ENCODE peak calls at places on chromosomes 12 and 14, in five cellular contexts. One of them, this sample, is unnamed.

GRCh38 chr14:88799522-88799921 is 6.8 kb upstream of the EML5 start:
- DNase-seq in H4: no peak
- DNase-seq in upper lobe of right lung: no peak
- DNase-seq in astrocyte of the spinal cord: no peak
- DNase-seq in stimulated activated CD4-positive, alpha-beta T cell treated with anti-CD3 and anti-CD28 coated beads, TNF-alpha, amount 100 ng/mL, for 4 hours: no peak
- DNase-seq in this sample: no peak

GRCh38 chr14:69662636-69663321 is 51.4 kb downstream of the SUSD6 start:
- DNase-seq in H4: no peak
- DNase-seq in upper lobe of right lung: no peak
- DNase-seq in astrocyte of the spinal cord: no peak
- DNase-seq in stimulated activated CD4-positive, alpha-beta T cell treated with anti-CD3 and anti-CD28 coated beads, TNF-alpha, amount 100 ng/mL, for 4 hours: no peak
- DNase-seq in this sample: no peak

GRCh38 chr14:93902619-93903307 is 24.4 kb upstream of the FAM181A start:
- DNase-seq in H4: no peak
- DNase-seq in upper lobe of right lung: peak
- DNase-seq in astrocyte of the spinal cord: no peak
- DNase-seq in stimulated activated CD4-positive, alpha-beta T cell treated with anti-CD3 and anti-CD28 coated beads, TNF-alpha, amount 100 ng/mL, for 4 hours: no peak
- DNase-seq in this sample: no peak

GRCh38 chr14:75339059-75339458 is 60.4 kb downstream of the FOS start:
- DNase-seq in H4: no peak
- DNase-seq in upper lobe of right lung: no peak
- DNase-seq in astrocyte of the spinal cord: peak
- DNase-seq in stimulated activated CD4-positive, alpha-beta T cell treated with anti-CD3 and anti-CD28 coated beads, TNF-alpha, amount 100 ng/mL, for 4 hours: no peak
- DNase-seq in this sample: no peak

GRCh38 chr12:7951671-7952070 is 15.7 kb upstream of the SLC2A3 start:
- DNase-seq in H4: no peak
- DNase-seq in upper lobe of right lung: no peak
- DNase-seq in astrocyte of the spinal cord: no peak
- DNase-seq in stimulated activated CD4-positive, alpha-beta T cell treated with anti-CD3 and anti-CD28 coated beads, TNF-alpha, amount 100 ng/mL, for 4 hours: no peak
- DNase-seq in this sample: no peak

GRCh38 chr14:102590667-102591099 is 1.8 kb upstream of the RCOR1 start:
- DNase-seq in H4: no peak
- DNase-seq in upper lobe of right lung: no peak
- DNase-seq in astrocyte of the spinal cord: peak
- DNase-seq in stimulated activated CD4-positive, alpha-beta T cell treated with anti-CD3 and anti-CD28 coated beads, TNF-alpha, amount 100 ng/mL, for 4 hours: no peak
- DNase-seq in this sample: peak

GRCh38 chr12:63075376-63076000 is 75.5 kb downstream of the AVPR1A start:
- DNase-seq in H4: no peak
- DNase-seq in upper lobe of right lung: no peak
- DNase-seq in astrocyte of the spinal cord: no peak
- DNase-seq in stimulated activated CD4-positive, alpha-beta T cell treated with anti-CD3 and anti-CD28 coated beads, TNF-alpha, amount 100 ng/mL, for 4 hours: no peak
- DNase-seq in this sample: no peak

GRCh38 chr14:21894003-21894897 is 220.6 kb upstream of the OR4E1 start:
- DNase-seq in H4: peak
- DNase-seq in upper lobe of right lung: no peak
- DNase-seq in astrocyte of the spinal cord: no peak
- DNase-seq in stimulated activated CD4-positive, alpha-beta T cell treated with anti-CD3 and anti-CD28 coated beads, TNF-alpha, amount 100 ng/mL, for 4 hours: peak
- DNase-seq in this sample: no peak

GRCh38 chr12:62021808-62022207 is 238.4 kb upstream of the USP15 start:
- DNase-seq in H4: no peak
- DNase-seq in upper lobe of right lung: no peak
- DNase-seq in astrocyte of the spinal cord: no peak
- DNase-seq in stimulated activated CD4-positive, alpha-beta T cell treated with anti-CD3 and anti-CD28 coated beads, TNF-alpha, amount 100 ng/mL, for 4 hours: no peak
- DNase-seq in this sample: no peak

GRCh38 chr12:5648692-5649338 is 216.9 kb downstream of the NTF3 start:
- DNase-seq in H4: peak
- DNase-seq in upper lobe of right lung: no peak
- DNase-seq in astrocyte of the spinal cord: no peak
- DNase-seq in stimulated activated CD4-positive, alpha-beta T cell treated with anti-CD3 and anti-CD28 coated beads, TNF-alpha, amount 100 ng/mL, for 4 hours: no peak
- DNase-seq in this sample: peak

GRCh38 chr12:76024942-76025600 is 6.5 kb downstream of the PHLDA1 start:
- DNase-seq in H4: peak
- DNase-seq in upper lobe of right lung: no peak
- DNase-seq in astrocyte of the spinal cord: peak
- DNase-seq in stimulated activated CD4-positive, alpha-beta T cell treated with anti-CD3 and anti-CD28 coated beads, TNF-alpha, amount 100 ng/mL, for 4 hours: no peak
- DNase-seq in this sample: peak

GRCh38 chr12:119809023-119809422 is 68.1 kb downstream of the CIT start:
- DNase-seq in H4: no peak
- DNase-seq in upper lobe of right lung: no peak
- DNase-seq in astrocyte of the spinal cord: no peak
- DNase-seq in stimulated activated CD4-positive, alpha-beta T cell treated with anti-CD3 and anti-CD28 coated beads, TNF-alpha, amount 100 ng/mL, for 4 hours: no peak
- DNase-seq in this sample: no peak

GRCh38 chr12:63955831-63956685 is 111.6 kb downstream of the SRGAP1 start:
- DNase-seq in H4: no peak
- DNase-seq in upper lobe of right lung: no peak
- DNase-seq in astrocyte of the spinal cord: no peak
- DNase-seq in stimulated activated CD4-positive, alpha-beta T cell treated with anti-CD3 and anti-CD28 coated beads, TNF-alpha, amount 100 ng/mL, for 4 hours: no peak
- DNase-seq in this sample: no peak

GRCh38 chr12:76927170-76927784 is 48.5 kb upstream of the CSRP2 start:
- DNase-seq in H4: peak
- DNase-seq in upper lobe of right lung: no peak
- DNase-seq in astrocyte of the spinal cord: peak
- DNase-seq in stimulated activated CD4-positive, alpha-beta T cell treated with anti-CD3 and anti-CD28 coated beads, TNF-alpha, amount 100 ng/mL, for 4 hours: no peak
- DNase-seq in this sample: peak

GRCh38 chr12:48296586-48297396 is 53.9 kb downstream of the ZNF641 start:
- DNase-seq in H4: no peak
- DNase-seq in upper lobe of right lung: peak
- DNase-seq in astrocyte of the spinal cord: peak
- DNase-seq in stimulated activated CD4-positive, alpha-beta T cell treated with anti-CD3 and anti-CD28 coated beads, TNF-alpha, amount 100 ng/mL, for 4 hours: peak
- DNase-seq in this sample: no peak

GRCh38 chr14:99568567-99569560 is 35.1 kb downstream of the CCDC85C start:
- DNase-seq in H4: peak
- DNase-seq in upper lobe of right lung: no peak
- DNase-seq in astrocyte of the spinal cord: peak
- DNase-seq in stimulated activated CD4-positive, alpha-beta T cell treated with anti-CD3 and anti-CD28 coated beads, TNF-alpha, amount 100 ng/mL, for 4 hours: no peak
- DNase-seq in this sample: peak

GRCh38 chr12:115404761-115405470 is 720.9 kb upstream of the TBX3 start:
- DNase-seq in H4: peak
- DNase-seq in upper lobe of right lung: no peak
- DNase-seq in astrocyte of the spinal cord: peak
- DNase-seq in stimulated activated CD4-positive, alpha-beta T cell treated with anti-CD3 and anti-CD28 coated beads, TNF-alpha, amount 100 ng/mL, for 4 hours: no peak
- DNase-seq in this sample: peak

GRCh38 chr14:89067293-89067972 is 243.0 kb downstream of the TTC8 start:
- DNase-seq in H4: no peak
- DNase-seq in upper lobe of right lung: no peak
- DNase-seq in astrocyte of the spinal cord: no peak
- DNase-seq in stimulated activated CD4-positive, alpha-beta T cell treated with anti-CD3 and anti-CD28 coated beads, TNF-alpha, amount 100 ng/mL, for 4 hours: no peak
- DNase-seq in this sample: no peak

GRCh38 chr14:60721331-60722162 is 2.6 kb downstream of the SIX4 start:
- DNase-seq in H4: peak
- DNase-seq in upper lobe of right lung: peak
- DNase-seq in astrocyte of the spinal cord: peak
- DNase-seq in stimulated activated CD4-positive, alpha-beta T cell treated with anti-CD3 and anti-CD28 coated beads, TNF-alpha, amount 100 ng/mL, for 4 hours: peak
- DNase-seq in this sample: peak

GRCh38 chr14:55245657-55246268 is 25.5 kb upstream of the FBXO34 start:
- DNase-seq in H4: peak
- DNase-seq in upper lobe of right lung: no peak
- DNase-seq in astrocyte of the spinal cord: peak
- DNase-seq in stimulated activated CD4-positive, alpha-beta T cell treated with anti-CD3 and anti-CD28 coated beads, TNF-alpha, amount 100 ng/mL, for 4 hours: no peak
- DNase-seq in this sample: peak

GRCh38 chr12:29149691-29150382 is 759 bp downstream of the FAR2 start:
- DNase-seq in H4: no peak
- DNase-seq in upper lobe of right lung: no peak
- DNase-seq in astrocyte of the spinal cord: no peak
- DNase-seq in stimulated activated CD4-positive, alpha-beta T cell treated with anti-CD3 and anti-CD28 coated beads, TNF-alpha, amount 100 ng/mL, for 4 hours: no peak
- DNase-seq in this sample: no peak

GRCh38 chr14:96925422-96925821 is 128.2 kb downstream of the VRK1 start:
- DNase-seq in H4: no peak
- DNase-seq in upper lobe of right lung: no peak
- DNase-seq in astrocyte of the spinal cord: no peak
- DNase-seq in stimulated activated CD4-positive, alpha-beta T cell treated with anti-CD3 and anti-CD28 coated beads, TNF-alpha, amount 100 ng/mL, for 4 hours: no peak
- DNase-seq in this sample: no peak

GRCh38 chr14:23095196-23096108 is at the start of gene C14orf119:
- DNase-seq in H4: peak
- DNase-seq in upper lobe of right lung: peak
- DNase-seq in astrocyte of the spinal cord: peak
- DNase-seq in stimulated activated CD4-positive, alpha-beta T cell treated with anti-CD3 and anti-CD28 coated beads, TNF-alpha, amount 100 ng/mL, for 4 hours: no peak
- DNase-seq in this sample: peak

GRCh38 chr14:73770977-73771847 is 57.0 kb upstream of the PNMA1 start:
- DNase-seq in H4: no peak
- DNase-seq in upper lobe of right lung: no peak
- DNase-seq in astrocyte of the spinal cord: no peak
- DNase-seq in stimulated activated CD4-positive, alpha-beta T cell treated with anti-CD3 and anti-CD28 coated beads, TNF-alpha, amount 100 ng/mL, for 4 hours: no peak
- DNase-seq in this sample: no peak

GRCh38 chr12:109952160-109952858 is 43.9 kb downstream of the GIT2 start:
- DNase-seq in H4: no peak
- DNase-seq in upper lobe of right lung: no peak
- DNase-seq in astrocyte of the spinal cord: no peak
- DNase-seq in stimulated activated CD4-positive, alpha-beta T cell treated with anti-CD3 and anti-CD28 coated beads, TNF-alpha, amount 100 ng/mL, for 4 hours: no peak
- DNase-seq in this sample: peak

GRCh38 chr12:8911606-8912268 is 2.6 kb upstream of the PHC1 start:
- DNase-seq in H4: no peak
- DNase-seq in upper lobe of right lung: no peak
- DNase-seq in astrocyte of the spinal cord: no peak
- DNase-seq in stimulated activated CD4-positive, alpha-beta T cell treated with anti-CD3 and anti-CD28 coated beads, TNF-alpha, amount 100 ng/mL, for 4 hours: no peak
- DNase-seq in this sample: no peak

GRCh38 chr12:131057211-131057721 is 103.6 kb downstream of the ADGRD1 start:
- DNase-seq in H4: no peak
- DNase-seq in upper lobe of right lung: no peak
- DNase-seq in astrocyte of the spinal cord: no peak
- DNase-seq in stimulated activated CD4-positive, alpha-beta T cell treated with anti-CD3 and anti-CD28 coated beads, TNF-alpha, amount 100 ng/mL, for 4 hours: no peak
- DNase-seq in this sample: no peak